ENCODE peak calls at places on chromosomes 12 and 14, in nine cellular contexts. S is fibroblast of lung; U is breast epithelium; E is stomach; Y is epithelial cell of prostate; O is left ventricle myocardium inferior; K is CD8-positive, alpha-beta memory T cell; F is right atrium auricular region; Q is GM23338. B is an unnamed sample.

GRCh38 chr12:119956047-119956446 is 33.0 kb upstream of the BICDL1 start:
- DNase-seq in S (no peak), U (no peak), E (no peak), Y (no peak), O (no peak), K (no peak), F (no peak), Q (peak), B (no peak)

GRCh38 chr12:62284749-62285148 is 24.5 kb downstream of the USP15 start:
- DNase-seq in S (no peak), U (no peak), E (no peak), Y (no peak), O (no peak), K (no peak), F (no peak), Q (no peak), B (no peak)

GRCh38 chr14:77051101-77051500 is 22.6 kb upstream of the IRF2BPL start:
- DNase-seq in S (no peak), U (peak), E (peak), Y (no peak), O (peak), K (no peak), F (peak), Q (no peak), B (peak)

GRCh38 chr12:111435661-111436201 is 30.0 kb downstream of the SH2B3 start:
- DNase-seq in S (peak), U (no peak), E (no peak), Y (no peak), O (no peak), K (no peak), F (no peak), Q (no peak), B (no peak)

GRCh38 chr14:99821519-99822165 is 28.4 kb downstream of the EML1 start:
- DNase-seq in S (peak), U (no peak), E (no peak), Y (peak), O (no peak), K (no peak), F (no peak), Q (no peak), B (no peak)

GRCh38 chr12:108313609-108314331 is 25.3 kb downstream of the CMKLR1 start:
- DNase-seq in S (no peak), U (no peak), E (no peak), Y (no peak), O (no peak), K (no peak), F (no peak), Q (no peak), B (no peak)

GRCh38 chr14:77557391-77557790 is 58.8 kb upstream of the ISM2 start:
- DNase-seq in S (peak), U (no peak), E (no peak), Y (no peak), O (no peak), K (no peak), F (no peak), Q (no peak), B (no peak)

GRCh38 chr12:51238037-51238509 is 553 bp upstream of the DAZAP2 start:
- DNase-seq in S (no peak), U (peak), E (peak), Y (no peak), O (no peak), K (no peak), F (no peak), Q (no peak), B (no peak)

GRCh38 chr12:50187084-50187900 is 20.1 kb upstream of the CERS5 start:
- DNase-seq in S (peak), U (no peak), E (no peak), Y (no peak), O (no peak), K (no peak), F (no peak), Q (no peak), B (no peak)

GRCh38 chr12:26929590-26929989 is 8.2 kb downstream of the INTS13 start:
- DNase-seq in S (no peak), U (no peak), E (no peak), Y (no peak), O (no peak), K (no peak), F (no peak), Q (no peak), B (no peak)

GRCh38 chr12:89880695-89881350 is 172.2 kb upstream of the ATP2B1 start:
- DNase-seq in S (no peak), U (no peak), E (no peak), Y (no peak), O (no peak), K (peak), F (no peak), Q (no peak), B (no peak)

GRCh38 chr12:32107376-32108267 is 975 bp downstream of the BICD1 start:
- DNase-seq in S (peak), U (peak), E (no peak), Y (peak), O (no peak), K (peak), F (no peak), Q (peak), B (peak)

GRCh38 chr12:32102234-32102633 is 4.4 kb upstream of the BICD1 start:
- DNase-seq in S (peak), U (no peak), E (no peak), Y (no peak), O (no peak), K (no peak), F (no peak), Q (no peak), B (no peak)

GRCh38 chr12:32106517-32107366 is at the start of gene BICD1:
- DNase-seq in S (peak), U (peak), E (peak), Y (peak), O (peak), K (peak), F (peak), Q (peak), B (peak)

GRCh38 chr12:32106153-32106516 is 512 bp upstream of the BICD1 start:
- DNase-seq in S (no peak), U (no peak), E (no peak), Y (no peak), O (no peak), K (no peak), F (no peak), Q (no peak), B (no peak)

DNA sequence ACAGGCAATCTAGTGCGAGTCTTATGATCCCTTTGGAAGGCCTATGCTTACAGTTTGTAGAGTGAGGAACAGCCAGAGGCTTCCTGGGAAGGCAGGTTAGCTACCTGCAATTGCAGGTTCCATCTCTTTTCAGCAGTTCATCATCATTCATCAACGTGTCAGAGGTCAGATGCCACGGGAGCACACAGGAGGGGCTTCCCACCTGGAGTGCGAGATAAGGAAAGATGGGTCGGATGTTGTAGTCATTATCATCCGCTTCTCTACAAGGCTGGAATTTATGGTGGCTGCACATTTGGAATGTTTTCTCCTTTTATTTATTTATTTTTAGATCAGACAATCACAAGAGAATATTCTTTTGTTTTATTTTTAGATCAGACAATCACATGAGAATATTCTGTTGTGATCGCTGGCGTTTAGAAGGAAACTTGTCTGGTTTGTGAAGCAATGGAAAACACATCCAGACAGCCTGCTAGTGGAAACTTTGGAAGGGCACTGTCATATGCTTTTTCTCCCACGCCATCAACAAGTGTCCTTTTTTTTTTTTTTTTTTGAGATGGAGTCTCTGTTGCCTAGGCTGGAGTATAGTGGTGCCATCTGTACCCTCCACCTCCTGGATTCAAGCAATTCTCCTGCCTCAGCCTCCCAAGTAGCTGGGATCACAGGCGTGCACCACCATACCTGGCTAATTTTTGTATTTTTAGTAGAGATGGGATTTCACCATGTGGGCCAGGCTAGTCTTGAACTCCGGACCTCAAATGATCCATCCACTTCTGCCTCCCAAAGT is 1.9 kb upstream of the BICD1 start:
- DNase-seq in S (no peak), U (no peak), E (no peak), Y (no peak), O (no peak), K (no peak), F (no peak), Q (no peak), B (no peak)
- H3K27ac ChIP-seq in S (no peak), U (no peak), E (no peak), Y (no peak), O (peak), K (no peak), F (no peak), Q (no peak), B (no peak)

GRCh38 chr14:64684091-64684490 is 20.1 kb upstream of the PLEKHG3 start:
- DNase-seq in S (peak), U (no peak), E (no peak), Y (no peak), O (peak), K (no peak), F (no peak), Q (no peak), B (no peak)
- H3K27ac ChIP-seq in S (no peak), U (peak), E (peak), Y (no peak), O (peak), K (no peak), F (no peak), Q (no peak), B (peak)

GRCh38 chr12:25287610-25288009 is 36.9 kb upstream of the KRAS start:
- DNase-seq in S (no peak), U (no peak), E (no peak), Y (no peak), O (no peak), K (no peak), F (no peak), Q (no peak), B (no peak)

GRCh38 chr12:25283006-25283405 is 32.3 kb upstream of the KRAS start:
- DNase-seq in S (no peak), U (no peak), E (no peak), Y (no peak), O (no peak), K (no peak), F (no peak), Q (no peak), B (no peak)

GRCh38 chr12:25284024-25284423 is 33.3 kb upstream of the KRAS start:
- DNase-seq in S (no peak), U (no peak), E (no peak), Y (no peak), O (no peak), K (no peak), F (no peak), Q (no peak), B (no peak)

GRCh38 chr12:25286837-25287236 is 36.1 kb upstream of the KRAS start:
- DNase-seq in S (no peak), U (no peak), E (no peak), Y (peak), O (no peak), K (no peak), F (no peak), Q (no peak), B (no peak)
- H3K27ac ChIP-seq in S (no peak), U (no peak), E (no peak), Y (no peak), O (no peak), K (no peak), F (no peak), Q (no peak), B (no peak)

GRCh38 chr14:90088160-90088559 is 26.4 kb downstream of the KCNK13 start:
- DNase-seq in S (peak), U (no peak), E (no peak), Y (no peak), O (no peak), K (no peak), F (no peak), Q (no peak), B (no peak)

GRCh38 chr14:90091393-90091792 is 29.6 kb downstream of the KCNK13 start:
- DNase-seq in S (peak), U (no peak), E (no peak), Y (no peak), O (no peak), K (no peak), F (no peak), Q (no peak), B (no peak)

DNA sequence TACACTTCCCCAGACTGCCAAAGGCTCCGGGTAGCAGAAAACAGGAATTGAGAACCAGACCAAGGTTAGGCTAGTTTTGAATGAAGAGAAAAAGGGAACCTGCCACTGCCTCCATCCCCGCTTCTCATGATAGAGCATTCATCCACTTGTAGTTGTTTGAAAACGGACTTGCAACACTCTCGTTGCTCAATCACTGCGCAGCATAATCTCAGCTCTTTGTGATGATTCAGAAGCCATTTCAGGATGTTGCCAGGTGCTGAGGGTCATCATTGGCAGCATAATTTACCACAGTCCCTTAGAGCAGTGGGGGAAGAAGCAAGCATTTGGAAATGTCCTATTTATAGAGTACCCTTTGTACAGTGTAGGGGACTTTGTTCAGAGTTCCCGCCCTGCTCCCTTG is 25.6 kb downstream of the KCNK13 start:
- DNase-seq in S (peak), U (no peak), E (no peak), Y (no peak), O (peak), K (no peak), F (peak), Q (no peak), B (peak)
- H3K27ac ChIP-seq in S (no peak), U (no peak), E (no peak), Y (no peak), O (peak), K (no peak), F (peak), Q (no peak), B (no peak)